ENCODE peak calls at places on chromosomes 2 and 18, in nine cellular contexts. G is germinal center; R is anterior cingulate cortex; H is mesenchymal stem cell; V is CD8-positive, alpha-beta T cell; D is AG20443; L is HCT116; Y is GM12878; F is tibial nerve. J is an unnamed sample.

GRCh38 chr2:1628893-1629292 is 115.4 kb downstream of the PXDN start:
- DNase-seq in G (no peak), R (no peak), H (peak), V (no peak), D (no peak), L (no peak), Y (no peak), F (peak), J (no peak)

GRCh38 chr18:50757358-50757757 is 62.5 kb downstream of the MRO start:
- DNase-seq in G (no peak), R (no peak), H (no peak), V (no peak), D (no peak), L (no peak), Y (no peak), F (no peak), J (no peak)

GRCh38 chr2:70897203-70897976 is 38.3 kb upstream of the ATP6V1B1 start:
- DNase-seq in G (no peak), R (no peak), H (no peak), V (no peak), D (no peak), L (no peak), Y (no peak), F (no peak), J (no peak)

GRCh38 chr2:7118606-7119503 is 201.6 kb downstream of the RNF144A start:
- DNase-seq in G (no peak), R (no peak), H (peak), V (no peak), D (peak), L (no peak), Y (no peak), F (peak), J (no peak)

GRCh38 chr2:120486946-120487345 is 141.0 kb downstream of the INHBB start:
- DNase-seq in G (no peak), R (no peak), H (peak), V (no peak), D (peak), L (no peak), Y (no peak), F (no peak), J (no peak)

GRCh38 chr2:10408649-10409579 is 39.2 kb downstream of the ODC1 start:
- DNase-seq in G (peak), R (peak), H (peak), V (peak), D (peak), L (peak), Y (peak), F (peak), J (peak)

GRCh38 chr2:95062716-95063400 is 37.4 kb downstream of the MAL start:
- DNase-seq in G (no peak), R (no peak), H (no peak), V (peak), D (no peak), L (no peak), Y (peak), F (no peak), J (no peak)

GRCh38 chr2:38438536-38439225 is 61.6 kb upstream of the ATL2 start:
- DNase-seq in G (no peak), R (no peak), H (no peak), V (no peak), D (no peak), L (no peak), Y (peak), F (no peak), J (no peak)

GRCh38 chr2:115634578-115634977 is 1192.1 kb downstream of the DPP10 start:
- DNase-seq in G (no peak), R (no peak), H (no peak), V (no peak), D (no peak), L (no peak), Y (no peak), F (no peak), J (no peak)

GRCh38 chr2:72028351-72028995 is 119.2 kb downstream of the CYP26B1 start:
- DNase-seq in G (no peak), R (no peak), H (no peak), V (peak), D (no peak), L (no peak), Y (no peak), F (no peak), J (no peak)

GRCh38 chr18:35502062-35502461 is 4.3 kb upstream of the INO80C start:
- DNase-seq in G (no peak), R (no peak), H (no peak), V (no peak), D (no peak), L (no peak), Y (no peak), F (no peak), J (no peak)

GRCh38 chr2:210816769-210817168 is 260.4 kb downstream of the CPS1 start:
- DNase-seq in G (no peak), R (no peak), H (no peak), V (no peak), D (no peak), L (no peak), Y (no peak), F (no peak), J (no peak)

GRCh38 chr2:238484522-238485452 is 58.1 kb downstream of the ASB1 start:
- DNase-seq in G (no peak), R (no peak), H (no peak), V (no peak), D (no peak), L (no peak), Y (no peak), F (no peak), J (no peak)

GRCh38 chr2:25341031-25341727 is 546 bp downstream of the DNMT3A start:
- DNase-seq in G (peak), R (peak), H (no peak), V (no peak), D (peak), L (no peak), Y (no peak), F (no peak), J (no peak)

GRCh38 chr2:189997016-189997415 is 65.5 kb downstream of the MSTN start:
- DNase-seq in G (no peak), R (no peak), H (no peak), V (no peak), D (no peak), L (no peak), Y (no peak), F (no peak), J (no peak)

GRCh38 chr2:96715658-96716057 is 24.2 kb downstream of the LMAN2L start:
- DNase-seq in G (no peak), R (no peak), H (peak), V (no peak), D (no peak), L (no peak), Y (no peak), F (no peak), J (no peak)

GRCh38 chr2:239970004-239970623 is 55.0 kb downstream of the NDUFA10 start:
- DNase-seq in G (no peak), R (no peak), H (peak), V (no peak), D (no peak), L (no peak), Y (no peak), F (no peak), J (no peak)

GRCh38 chr2:230990131-230990898 is 5.6 kb upstream of the SPATA3 start:
- DNase-seq in G (no peak), R (no peak), H (no peak), V (no peak), D (no peak), L (no peak), Y (no peak), F (no peak), J (no peak)

GRCh38 chr2:95113464-95113863 is 8.1 kb downstream of the MRPS5 start:
- DNase-seq in G (no peak), R (no peak), H (no peak), V (no peak), D (no peak), L (no peak), Y (no peak), F (no peak), J (no peak)

GRCh38 chr2:227106845-227107759 is 56.9 kb downstream of the COL4A4 start:
- DNase-seq in G (peak), R (peak), H (peak), V (no peak), D (peak), L (peak), Y (no peak), F (peak), J (peak)

GRCh38 chr2:23286765-23287155 is 98.2 kb upstream of the KLHL29 start:
- DNase-seq in G (no peak), R (no peak), H (peak), V (no peak), D (peak), L (no peak), Y (no peak), F (peak), J (no peak)

GRCh38 chr18:6374340-6374739 is 40.4 kb downstream of the L3MBTL4 start:
- DNase-seq in G (no peak), R (no peak), H (no peak), V (no peak), D (no peak), L (no peak), Y (no peak), F (no peak), J (no peak)

GRCh38 chr2:129377078-129377469 is 602.4 kb upstream of the RAB6C start:
- DNase-seq in G (no peak), R (no peak), H (no peak), V (no peak), D (no peak), L (no peak), Y (no peak), F (no peak), J (no peak)

J was measured in T-helper 9 cell.